ENCODE peak calls at places on chromosomes 16 and 17, in seven cellular contexts. One of them, this sample, is unnamed.

GRCh38 chr17:40415390-40415789 is 2.3 kb downstream of the TOP2A start:
- DNase-seq in GM23248: peak; percentile 70
- DNase-seq in adipocyte: peak; percentile 76
- DNase-seq in heart left ventricle: no peak
- DNase-seq in mammary epithelial cell: peak; percentile 33
- DNase-seq in DND-41: no peak
- DNase-seq in GM23338: peak; percentile 64
- DNase-seq in this sample: peak; percentile 45

GRCh38 chr17:82424001-82424862 is 5.8 kb upstream of the OGFOD3 start:
- DNase-seq in GM23248: peak; percentile 66
- DNase-seq in adipocyte: peak; percentile 57
- DNase-seq in heart left ventricle: peak; percentile 25
- DNase-seq in mammary epithelial cell: peak; percentile 21
- DNase-seq in DND-41: peak; percentile 61
- DNase-seq in GM23338: peak; percentile 86
- DNase-seq in this sample: peak; percentile 41

GRCh38 chr17:42803074-42803883 is 4.6 kb downstream of the CNTD1 start:
- DNase-seq in GM23248: no peak
- DNase-seq in adipocyte: no peak
- DNase-seq in heart left ventricle: no peak
- DNase-seq in mammary epithelial cell: no peak
- DNase-seq in DND-41: no peak
- DNase-seq in GM23338: no peak
- DNase-seq in this sample: no peak

GRCh38 chr17:48499248-48499647 is 31.6 kb downstream of the HOXB1 start:
- DNase-seq in GM23248: peak; percentile 65
- DNase-seq in adipocyte: no peak
- DNase-seq in heart left ventricle: no peak
- DNase-seq in mammary epithelial cell: peak; percentile 44
- DNase-seq in DND-41: no peak
- DNase-seq in GM23338: no peak
- DNase-seq in this sample: no peak

GRCh38 chr16:12758670-12759558 is 44.8 kb downstream of the CPPED1 start:
- DNase-seq in GM23248: no peak
- DNase-seq in adipocyte: no peak
- DNase-seq in heart left ventricle: no peak
- DNase-seq in mammary epithelial cell: no peak
- DNase-seq in DND-41: no peak
- DNase-seq in GM23338: no peak
- DNase-seq in this sample: peak; percentile 10

GRCh38 chr16:52786105-52786504 is 239.2 kb upstream of the TOX3 start:
- DNase-seq in GM23248: no peak
- DNase-seq in adipocyte: no peak
- DNase-seq in heart left ventricle: no peak
- DNase-seq in mammary epithelial cell: no peak
- DNase-seq in DND-41: no peak
- DNase-seq in GM23338: no peak
- DNase-seq in this sample: no peak

GRCh38 chr17:82257473-82257872 is 16.0 kb downstream of the CSNK1D start:
- DNase-seq in GM23248: peak; percentile 50
- DNase-seq in adipocyte: no peak
- DNase-seq in heart left ventricle: no peak
- DNase-seq in mammary epithelial cell: peak; percentile 67
- DNase-seq in DND-41: peak; percentile 35
- DNase-seq in GM23338: peak; percentile 65
- DNase-seq in this sample: peak; percentile 57

GRCh38 chr16:59164461-59164860 is 430.3 kb upstream of the GOT2 start:
- DNase-seq in GM23248: peak; percentile 8
- DNase-seq in adipocyte: no peak
- DNase-seq in heart left ventricle: peak; percentile 23
- DNase-seq in mammary epithelial cell: no peak
- DNase-seq in DND-41: peak; percentile 18
- DNase-seq in GM23338: peak; percentile 40
- DNase-seq in this sample: no peak

GRCh38 chr17:29592850-29593545 is at the start of gene ANKRD13B:
- DNase-seq in GM23248: peak; percentile 59
- DNase-seq in adipocyte: peak; percentile 66
- DNase-seq in heart left ventricle: peak; percentile 69
- DNase-seq in mammary epithelial cell: no peak
- DNase-seq in DND-41: peak; percentile 62
- DNase-seq in GM23338: peak; percentile 83
- DNase-seq in this sample: no peak

GRCh38 chr16:50395763-50396710 is 27.2 kb upstream of the BRD7 start:
- DNase-seq in GM23248: no peak
- DNase-seq in adipocyte: no peak
- DNase-seq in heart left ventricle: no peak
- DNase-seq in mammary epithelial cell: no peak
- DNase-seq in DND-41: no peak
- DNase-seq in GM23338: no peak
- DNase-seq in this sample: no peak

GRCh38 chr17:69828087-69828486 is 246.9 kb upstream of the KCNJ16 start:
- DNase-seq in GM23248: peak; percentile 66
- DNase-seq in adipocyte: peak; percentile 41
- DNase-seq in heart left ventricle: peak; percentile 64
- DNase-seq in mammary epithelial cell: peak; percentile 44
- DNase-seq in DND-41: no peak
- DNase-seq in GM23338: no peak
- DNase-seq in this sample: no peak

GRCh38 chr16:69932691-69933392 is 18.3 kb upstream of the CLEC18A start:
- DNase-seq in GM23248: no peak
- DNase-seq in adipocyte: no peak
- DNase-seq in heart left ventricle: no peak
- DNase-seq in mammary epithelial cell: no peak
- DNase-seq in DND-41: no peak
- DNase-seq in GM23338: no peak
- DNase-seq in this sample: no peak

GRCh38 chr17:44134752-44135568 is 6.8 kb upstream of the HROB start:
- DNase-seq in GM23248: no peak
- DNase-seq in adipocyte: no peak
- DNase-seq in heart left ventricle: no peak
- DNase-seq in mammary epithelial cell: no peak
- DNase-seq in DND-41: no peak
- DNase-seq in GM23338: no peak
- DNase-seq in this sample: no peak

GRCh38 chr16:68368602-68368944 is 57.8 kb downstream of the PRMT7 start:
- DNase-seq in GM23248: no peak
- DNase-seq in adipocyte: no peak
- DNase-seq in heart left ventricle: no peak
- DNase-seq in mammary epithelial cell: no peak
- DNase-seq in DND-41: peak; percentile 67
- DNase-seq in GM23338: peak; percentile 32
- DNase-seq in this sample: no peak

GRCh38 chr17:42853968-42854790 is 3.2 kb downstream of the AOC3 start:
- DNase-seq in GM23248: no peak
- DNase-seq in adipocyte: no peak
- DNase-seq in heart left ventricle: no peak
- DNase-seq in mammary epithelial cell: no peak
- DNase-seq in DND-41: no peak
- DNase-seq in GM23338: no peak
- DNase-seq in this sample: no peak

GRCh38 chr17:4719146-4719545 is 8.7 kb downstream of the ARRB2 start:
- DNase-seq in GM23248: no peak
- DNase-seq in adipocyte: no peak
- DNase-seq in heart left ventricle: no peak
- DNase-seq in mammary epithelial cell: no peak
- DNase-seq in DND-41: no peak
- DNase-seq in GM23338: no peak
- DNase-seq in this sample: no peak

GRCh38 chr16:23353440-23353839 is 51.3 kb downstream of the SCNN1B start:
- DNase-seq in GM23248: no peak
- DNase-seq in adipocyte: no peak
- DNase-seq in heart left ventricle: no peak
- DNase-seq in mammary epithelial cell: no peak
- DNase-seq in DND-41: no peak
- DNase-seq in GM23338: no peak
- DNase-seq in this sample: no peak

GRCh38 chr17:77111916-77112315 is 28.9 kb upstream of the SEC14L1 start:
- DNase-seq in GM23248: no peak
- DNase-seq in adipocyte: no peak
- DNase-seq in heart left ventricle: no peak
- DNase-seq in mammary epithelial cell: no peak
- DNase-seq in DND-41: no peak
- DNase-seq in GM23338: no peak
- DNase-seq in this sample: peak; percentile 62

DNA sequence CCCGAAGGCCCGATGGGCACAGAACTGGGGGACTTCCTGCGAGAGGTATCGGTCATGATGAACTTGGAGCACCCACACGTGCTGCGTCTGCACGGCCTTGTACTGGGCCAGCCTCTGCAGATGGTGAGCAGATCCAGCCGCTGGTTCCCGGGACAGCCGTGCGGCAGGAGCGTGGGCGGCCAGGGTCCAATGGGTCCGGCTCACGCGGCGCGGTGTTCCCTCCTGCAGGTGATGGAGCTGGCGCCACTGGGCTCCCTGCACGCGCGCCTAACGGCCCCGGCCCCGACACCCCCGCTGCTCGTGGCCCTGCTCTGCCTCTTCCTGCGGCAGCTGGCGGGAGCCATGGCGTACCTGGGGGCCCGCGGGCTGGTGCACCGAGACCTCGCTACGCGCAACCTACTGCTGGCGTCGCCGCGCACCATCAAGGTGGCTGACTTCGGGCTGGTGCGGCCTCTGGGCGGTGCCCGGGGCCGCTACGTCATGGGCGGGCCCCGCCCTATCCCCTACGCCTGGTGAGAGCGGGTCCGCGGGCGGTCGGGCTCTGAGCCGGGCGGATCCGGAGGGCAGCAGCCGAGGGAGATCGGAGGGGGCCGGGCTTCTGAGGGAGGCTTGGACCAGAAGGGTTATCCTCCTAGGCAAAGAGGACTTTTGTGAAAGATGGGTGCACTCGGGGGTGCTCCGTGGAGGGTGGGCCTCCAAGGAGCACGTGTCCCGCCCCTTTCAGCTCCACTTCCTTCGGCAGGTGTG is 3.0 kb downstream of the TNK1 start:
- DNase-seq in GM23248: peak; percentile 32
- DNase-seq in adipocyte: peak; percentile 66
- DNase-seq in heart left ventricle: peak; percentile 38
- DNase-seq in mammary epithelial cell: no peak
- DNase-seq in DND-41: peak; percentile 65
- DNase-seq in GM23338: peak; percentile 91
- DNase-seq in this sample: peak; percentile 31
- H3K4me3 ChIP-seq in GM23248: no peak overlapping the region
- H3K4me3 ChIP-seq in adipocyte: peak overlapping the region; percentile 44
- H3K4me3 ChIP-seq in heart left ventricle: peak overlapping the region; percentile 41
- H3K4me3 ChIP-seq in mammary epithelial cell: no peak overlapping the region
- H3K4me3 ChIP-seq in DND-41: peak overlapping the region; percentile 48
- H3K4me3 ChIP-seq in GM23338: peak overlapping the region; percentile 74
- H3K4me3 ChIP-seq in this sample: no peak overlapping the region

DNA sequence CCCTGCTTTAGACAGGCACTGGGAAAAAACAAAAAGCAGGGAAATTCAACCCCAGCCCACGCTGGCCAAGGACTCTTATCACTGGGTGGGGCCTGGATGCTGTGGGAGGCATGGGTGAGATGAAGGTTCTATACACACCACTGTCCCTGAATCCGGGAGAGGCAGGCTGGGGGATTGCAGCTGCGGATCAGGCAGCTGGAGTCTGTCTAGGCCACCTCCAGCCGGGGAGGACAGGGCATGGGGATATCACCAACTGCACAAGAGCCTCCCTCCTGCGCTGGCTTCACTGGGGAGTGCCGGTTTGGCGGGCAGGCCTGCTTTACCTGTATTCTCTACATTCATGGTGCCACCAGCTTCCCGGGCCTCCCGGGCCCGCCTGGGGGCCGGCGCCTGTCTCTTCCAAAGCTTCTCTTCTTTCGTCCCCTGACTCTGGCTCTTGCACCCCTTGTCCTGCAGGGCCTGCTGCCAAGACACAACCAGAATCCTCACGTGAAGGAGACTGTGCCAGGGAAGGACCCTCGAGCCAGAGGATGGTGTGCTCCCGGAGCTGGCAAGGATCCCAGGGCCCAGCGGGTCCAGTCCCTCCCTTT is 13.9 kb downstream of the KIFC3 start:
- DNase-seq in GM23248: no peak
- DNase-seq in adipocyte: no peak
- DNase-seq in heart left ventricle: no peak
- DNase-seq in mammary epithelial cell: no peak
- DNase-seq in DND-41: no peak
- DNase-seq in GM23338: no peak
- DNase-seq in this sample: no peak
- H3K4me1 ChIP-seq in GM23248: no peaks in the 10 kb centered on the region
- H3K4me1 ChIP-seq in adipocyte: peaks cover 20% of the 10 kb centered on the region
- H3K4me1 ChIP-seq in heart left ventricle: peaks cover 51% of the 10 kb centered on the region
- H3K4me1 ChIP-seq in mammary epithelial cell: no peaks in the 10 kb centered on the region
- H3K4me1 ChIP-seq in DND-41: no peaks in the 10 kb centered on the region
- H3K4me1 ChIP-seq in GM23338: no peaks in the 10 kb centered on the region
- H3K4me1 ChIP-seq in this sample: no peaks in the 10 kb centered on the region

DNA sequence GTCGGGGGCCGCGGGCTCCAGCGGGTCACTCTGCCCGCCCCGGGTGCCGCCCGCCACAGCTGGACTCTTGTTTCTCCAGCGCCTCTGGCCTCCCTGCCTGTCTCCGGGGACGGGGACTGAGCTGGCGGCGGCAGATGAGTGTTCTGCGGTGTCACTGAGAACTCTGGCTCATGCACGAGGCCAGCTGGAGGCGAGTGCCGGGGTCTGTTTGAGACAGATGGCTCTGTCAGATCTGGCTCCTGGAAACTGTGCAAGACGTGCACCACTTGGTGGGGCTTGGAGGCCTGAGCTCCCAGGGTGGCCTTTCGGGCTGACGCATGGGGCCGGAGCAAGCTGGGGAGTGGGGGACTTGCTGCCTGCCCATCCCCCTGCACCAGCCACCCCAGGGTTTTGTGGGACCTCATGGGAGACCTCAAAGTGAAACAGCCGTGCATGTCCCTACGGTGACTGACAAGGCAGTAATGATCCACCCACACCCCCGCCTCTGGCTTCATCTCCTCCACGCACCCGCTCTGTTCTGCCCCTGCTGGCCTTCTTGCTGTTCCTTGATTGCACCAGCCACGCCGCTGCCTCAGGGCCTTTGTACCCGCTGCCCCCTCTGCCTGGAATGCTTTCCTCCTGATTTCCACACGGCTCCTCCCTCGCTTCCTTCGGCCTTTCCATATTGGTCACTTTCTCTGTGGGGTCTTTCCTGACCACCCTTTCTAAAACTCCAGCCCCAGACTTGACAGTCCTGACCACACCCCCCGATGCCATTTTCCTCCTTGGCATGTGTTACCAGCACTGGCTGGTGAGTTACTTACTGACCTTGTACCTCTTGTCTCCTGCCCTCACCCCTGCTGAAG is 174.9 kb upstream of the CIBAR2 start:
- DNase-seq in GM23248: peak; percentile 83
- DNase-seq in adipocyte: peak; percentile 54
- DNase-seq in heart left ventricle: peak; percentile 88
- DNase-seq in mammary epithelial cell: peak; percentile 29
- DNase-seq in DND-41: no peak
- DNase-seq in GM23338: no peak
- DNase-seq in this sample: no peak
- H3K4me3 ChIP-seq in GM23248: peak overlapping the region; percentile 57
- H3K4me3 ChIP-seq in adipocyte: peak overlapping the region; percentile 61
- H3K4me3 ChIP-seq in heart left ventricle: no peak overlapping the region
- H3K4me3 ChIP-seq in mammary epithelial cell: peak overlapping the region; percentile 0
- H3K4me3 ChIP-seq in DND-41: no peak overlapping the region
- H3K4me3 ChIP-seq in GM23338: no peak overlapping the region
- H3K4me3 ChIP-seq in this sample: no peak overlapping the region

DNA sequence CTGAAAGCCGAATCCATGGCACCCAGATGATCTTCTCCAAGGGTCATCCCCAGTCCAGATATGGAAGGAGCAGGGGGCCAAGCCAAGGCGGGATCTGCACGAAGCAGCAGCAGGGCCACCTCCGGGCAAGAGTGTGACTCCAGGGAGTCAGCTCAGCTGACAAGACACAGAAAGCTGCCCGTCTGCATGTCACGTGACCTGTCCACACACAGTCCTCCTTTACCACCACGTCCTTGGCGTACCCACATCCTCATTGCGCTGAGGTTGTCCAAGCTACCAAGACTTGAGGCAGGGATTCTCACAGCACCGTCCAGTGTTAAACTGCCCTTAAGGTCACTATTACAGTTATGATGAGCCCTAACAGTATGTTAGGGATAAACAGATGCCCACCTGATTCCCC is 11.3 kb upstream of the CYTH1 start:
- DNase-seq in GM23248: no peak
- DNase-seq in adipocyte: no peak
- DNase-seq in heart left ventricle: no peak
- DNase-seq in mammary epithelial cell: no peak
- DNase-seq in DND-41: no peak
- DNase-seq in GM23338: no peak
- DNase-seq in this sample: no peak
- H3K4me1 ChIP-seq in GM23248: peaks cover 34% of the 10 kb centered on the region
- H3K4me1 ChIP-seq in adipocyte: peaks cover 37% of the 10 kb centered on the region
- H3K4me1 ChIP-seq in heart left ventricle: peaks cover 32% of the 10 kb centered on the region
- H3K4me1 ChIP-seq in mammary epithelial cell: peaks cover 17% of the 10 kb centered on the region
- H3K4me1 ChIP-seq in DND-41: no peaks in the 10 kb centered on the region
- H3K4me1 ChIP-seq in GM23338: no peaks in the 10 kb centered on the region
- H3K4me1 ChIP-seq in this sample: no peaks in the 10 kb centered on the region